ENCODE peak calls at places on chromosomes 1 and 21, in four cellular contexts. One of them, this sample, is unnamed. For H3K9me3, the result is how much of the 10 kb centered on the place peaks cover.

GRCh38 chr1:200226268-200226968 is 183.4 kb downstream of the ZNF281 start:
- DNase-seq in GM23248: peak
- DNase-seq in adrenal gland: no peak
- DNase-seq in CD8-positive, alpha-beta memory T cell: peak
- DNase-seq in this sample: no peak

GRCh38 chr1:235450886-235451457 is 53.3 kb downstream of the B3GALNT2 start:
- DNase-seq in CD8-positive, alpha-beta memory T cell: no peak
- DNase-seq in adrenal gland: no peak
- DNase-seq in GM23248: no peak
- DNase-seq in this sample: no peak

GRCh38 chr1:173469656-173470055 is 7.5 kb upstream of the PRDX6 start:
- DNase-seq in CD8-positive, alpha-beta memory T cell: no peak
- DNase-seq in GM23248: no peak
- DNase-seq in adrenal gland: no peak
- DNase-seq in this sample: no peak

GRCh38 chr1:151356668-151357067 is 9.6 kb upstream of the RFX5 start:
- DNase-seq in adrenal gland: no peak
- DNase-seq in CD8-positive, alpha-beta memory T cell: no peak
- DNase-seq in GM23248: no peak
- DNase-seq in this sample: no peak

GRCh38 chr1:79519084-79519760 is 512.7 kb upstream of the ADGRL4 start:
- DNase-seq in CD8-positive, alpha-beta memory T cell: no peak
- DNase-seq in adrenal gland: no peak
- DNase-seq in GM23248: no peak
- DNase-seq in this sample: no peak

GRCh38 chr1:160522622-160523345 is at the start of gene SLAMF6:
- DNase-seq in adrenal gland: no peak
- DNase-seq in CD8-positive, alpha-beta memory T cell: peak
- DNase-seq in GM23248: no peak
- DNase-seq in this sample: no peak

GRCh38 chr1:222754386-222755139 is 17.6 kb downstream of the FAM177B start:
- DNase-seq in adrenal gland: peak
- DNase-seq in GM23248: peak
- DNase-seq in CD8-positive, alpha-beta memory T cell: no peak
- DNase-seq in this sample: peak

GRCh38 chr1:41915786-41916571 is 2.7 kb downstream of the HIVEP3 start:
- DNase-seq in CD8-positive, alpha-beta memory T cell: peak
- DNase-seq in GM23248: no peak
- DNase-seq in adrenal gland: peak
- DNase-seq in this sample: peak

GRCh38 chr1:26999440-26999987 is 6.0 kb downstream of the TRNP1 start:
- DNase-seq in GM23248: peak
- DNase-seq in CD8-positive, alpha-beta memory T cell: no peak
- DNase-seq in adrenal gland: peak
- DNase-seq in this sample: peak

GRCh38 chr1:210251680-210252490 is 19.3 kb downstream of the SERTAD4 start:
- DNase-seq in GM23248: no peak
- DNase-seq in CD8-positive, alpha-beta memory T cell: no peak
- DNase-seq in adrenal gland: no peak
- DNase-seq in this sample: peak

GRCh38 chr21:21156919-21157318 is 158.7 kb downstream of the NCAM2 start:
- DNase-seq in GM23248: peak
- DNase-seq in adrenal gland: no peak
- DNase-seq in CD8-positive, alpha-beta memory T cell: no peak
- DNase-seq in this sample: no peak

GRCh38 chr1:202671388-202671787 is 38.9 kb downstream of the SYT2 start:
- DNase-seq in GM23248: peak
- DNase-seq in CD8-positive, alpha-beta memory T cell: no peak
- DNase-seq in adrenal gland: no peak
- DNase-seq in this sample: no peak

GRCh38 chr1:114607223-114607622 is 25.8 kb upstream of the BCAS2 start:
- DNase-seq in GM23248: no peak
- DNase-seq in adrenal gland: no peak
- DNase-seq in CD8-positive, alpha-beta memory T cell: no peak
- DNase-seq in this sample: no peak

GRCh38 chr1:45767035-45767434 is 16.6 kb upstream of the IPP start:
- DNase-seq in CD8-positive, alpha-beta memory T cell: no peak
- DNase-seq in adrenal gland: no peak
- DNase-seq in GM23248: peak
- DNase-seq in this sample: no peak

GRCh38 chr21:14213164-14213563 is 2.4 kb upstream of the LIPI start:
- DNase-seq in CD8-positive, alpha-beta memory T cell: no peak
- DNase-seq in GM23248: no peak
- DNase-seq in adrenal gland: no peak
- DNase-seq in this sample: no peak

GRCh38 chr1:153400244-153400643 is 9.4 kb upstream of the S100A8 start:
- DNase-seq in adrenal gland: no peak
- DNase-seq in CD8-positive, alpha-beta memory T cell: no peak
- DNase-seq in GM23248: peak
- DNase-seq in this sample: no peak

GRCh38 chr1:44811714-44812151 is 3.4 kb downstream of the BTBD19 start:
- DNase-seq in CD8-positive, alpha-beta memory T cell: no peak
- DNase-seq in adrenal gland: peak
- DNase-seq in GM23248: peak
- DNase-seq in this sample: peak

GRCh38 chr1:244219149-244219548 is 168.1 kb downstream of the ZBTB18 start:
- DNase-seq in CD8-positive, alpha-beta memory T cell: no peak
- DNase-seq in adrenal gland: no peak
- DNase-seq in GM23248: no peak
- DNase-seq in this sample: no peak

GRCh38 chr1:55476445-55477015 is 261.4 kb upstream of the USP24 start:
- DNase-seq in CD8-positive, alpha-beta memory T cell: no peak
- DNase-seq in GM23248: no peak
- DNase-seq in adrenal gland: no peak
- DNase-seq in this sample: no peak

GRCh38 chr1:17875171-17875881 is 120.2 kb downstream of the ACTL8 start:
- DNase-seq in adrenal gland: no peak
- DNase-seq in CD8-positive, alpha-beta memory T cell: no peak
- DNase-seq in GM23248: peak
- DNase-seq in this sample: no peak

GRCh38 chr1:10943991-10944730 is 68.3 kb upstream of the TARDBP start:
- DNase-seq in adrenal gland: no peak
- DNase-seq in GM23248: peak
- DNase-seq in CD8-positive, alpha-beta memory T cell: no peak
- DNase-seq in this sample: no peak

GRCh38 chr21:29656504-29657227 is 283.1 kb downstream of the GRIK1 start:
- DNase-seq in GM23248: peak
- DNase-seq in adrenal gland: no peak
- DNase-seq in CD8-positive, alpha-beta memory T cell: no peak
- DNase-seq in this sample: no peak

GRCh38 chr1:13587256-13588030 is 3.8 kb downstream of the PDPN start:
- DNase-seq in adrenal gland: no peak
- DNase-seq in GM23248: no peak
- DNase-seq in CD8-positive, alpha-beta memory T cell: no peak
- DNase-seq in this sample: no peak

GRCh38 chr1:12179111-12179519 is 12.3 kb downstream of the TNFRSF1B start:
- DNase-seq in GM23248: no peak
- DNase-seq in adrenal gland: no peak
- DNase-seq in CD8-positive, alpha-beta memory T cell: peak
- DNase-seq in this sample: peak

GRCh38 chr1:8874230-8875201 is 4.0 kb downstream of the ENO1 start:
- DNase-seq in adrenal gland: no peak
- DNase-seq in CD8-positive, alpha-beta memory T cell: no peak
- DNase-seq in GM23248: peak
- DNase-seq in this sample: no peak

GRCh38 chr1:166090244-166090643 is 76.6 kb downstream of the FAM78B start:
- DNase-seq in GM23248: no peak
- DNase-seq in CD8-positive, alpha-beta memory T cell: no peak
- DNase-seq in adrenal gland: no peak
- DNase-seq in this sample: no peak

GRCh38 chr1:15213333-15213732 is 33.7 kb upstream of the FHAD1 start:
- DNase-seq in adrenal gland: peak
- DNase-seq in CD8-positive, alpha-beta memory T cell: no peak
- DNase-seq in GM23248: no peak
- DNase-seq in this sample: no peak

GRCh38 chr1:233368106-233368783 is 40.7 kb downstream of the MAP3K21 start:
- DNase-seq in adrenal gland: peak
- DNase-seq in GM23248: peak
- DNase-seq in CD8-positive, alpha-beta memory T cell: no peak
- DNase-seq in this sample: no peak

GRCh38 chr21:32844653-32845443 is 73.3 kb upstream of the PAXBP1 start:
- DNase-seq in CD8-positive, alpha-beta memory T cell: no peak
- DNase-seq in GM23248: peak
- DNase-seq in adrenal gland: peak
- DNase-seq in this sample: no peak

GRCh38 chr1:246988316-246988715 is 19.5 kb downstream of the ZNF695 start:
- DNase-seq in CD8-positive, alpha-beta memory T cell: no peak
- DNase-seq in GM23248: no peak
- DNase-seq in adrenal gland: no peak
- DNase-seq in this sample: no peak

GRCh38 chr1:246987083-246987690 is 20.7 kb downstream of the ZNF695 start:
- DNase-seq in adrenal gland: no peak
- DNase-seq in CD8-positive, alpha-beta memory T cell: no peak
- DNase-seq in GM23248: no peak
- DNase-seq in this sample: no peak

DNA sequence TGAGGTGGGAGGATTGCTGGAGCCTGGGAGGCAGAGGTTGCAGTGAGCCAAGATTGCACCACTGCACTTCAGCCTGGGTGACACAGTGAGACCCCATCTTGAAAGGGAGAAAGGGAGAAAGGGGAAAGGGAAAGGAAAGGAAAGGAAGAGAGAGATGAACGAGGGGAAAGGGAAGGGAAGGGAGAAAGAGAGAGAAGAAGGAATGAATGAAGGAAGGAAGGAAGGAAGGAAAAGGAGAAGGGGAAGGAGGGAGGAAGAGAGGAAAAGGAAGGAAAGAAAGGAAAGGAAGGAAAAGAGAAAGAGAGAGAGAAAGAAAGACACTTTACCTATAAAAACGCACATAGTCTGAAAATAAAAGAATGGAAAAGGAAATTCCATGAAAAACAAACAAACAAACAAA is 18.0 kb downstream of the ZNF695 start:
- DNase-seq in CD8-positive, alpha-beta memory T cell: no peak
- DNase-seq in GM23248: no peak
- DNase-seq in adrenal gland: no peak
- DNase-seq in this sample: no peak
- H3K9me3 ChIP-seq in CD8-positive, alpha-beta memory T cell: under half
- H3K9me3 ChIP-seq in GM23248: under half
- H3K9me3 ChIP-seq in adrenal gland: under half
- H3K9me3 ChIP-seq in this sample: under half

GRCh38 chr1:179129702-179130473 is 48.0 kb downstream of the TOR3A start:
- DNase-seq in adrenal gland: no peak
- DNase-seq in GM23248: peak
- DNase-seq in CD8-positive, alpha-beta memory T cell: peak
- DNase-seq in this sample: no peak
- H3K4me3 ChIP-seq in adrenal gland: no peak
- H3K4me3 ChIP-seq in GM23248: peak
- H3K4me3 ChIP-seq in CD8-positive, alpha-beta memory T cell: peak
- H3K4me3 ChIP-seq in this sample: peak

GRCh38 chr1:170576980-170577379 is 45.0 kb downstream of the GORAB start:
- DNase-seq in CD8-positive, alpha-beta memory T cell: no peak
- DNase-seq in adrenal gland: no peak
- DNase-seq in GM23248: no peak
- DNase-seq in this sample: no peak
- H3K27ac ChIP-seq in CD8-positive, alpha-beta memory T cell: no peak
- H3K27ac ChIP-seq in adrenal gland: no peak
- H3K27ac ChIP-seq in GM23248: no peak
- H3K27ac ChIP-seq in this sample: no peak

DNA sequence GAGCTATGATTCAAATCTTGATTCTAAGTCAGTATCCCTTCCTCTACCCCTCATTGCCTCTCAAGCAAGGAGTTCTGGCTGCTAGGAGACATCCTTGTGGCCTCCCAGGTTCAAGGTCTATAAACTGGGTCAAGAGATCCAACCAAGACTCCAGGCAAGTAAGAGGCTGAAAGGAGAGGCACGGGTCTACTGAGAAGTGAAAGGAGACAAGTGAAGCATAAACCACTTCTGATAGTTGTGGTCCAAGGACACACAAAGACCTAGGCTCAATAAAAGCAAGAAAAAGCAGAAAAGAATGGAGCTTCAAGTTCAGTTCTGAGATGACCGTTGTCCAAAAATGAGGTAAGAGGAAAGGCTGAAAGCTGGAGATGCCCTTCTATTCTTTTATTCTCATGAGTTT is 17.8 kb upstream of the PPP2R5A start:
- DNase-seq in GM23248: no peak
- DNase-seq in adrenal gland: no peak
- DNase-seq in CD8-positive, alpha-beta memory T cell: no peak
- DNase-seq in this sample: no peak
- H3K9me3 ChIP-seq in GM23248: under half
- H3K9me3 ChIP-seq in adrenal gland: under half
- H3K9me3 ChIP-seq in CD8-positive, alpha-beta memory T cell: under half
- H3K9me3 ChIP-seq in this sample: under half

GRCh38 chr1:208239518-208240381 is 4.4 kb downstream of the PLXNA2 start:
- DNase-seq in adrenal gland: no peak
- DNase-seq in CD8-positive, alpha-beta memory T cell: no peak
- DNase-seq in GM23248: no peak
- DNase-seq in this sample: no peak

GRCh38 chr1:208241541-208241940 is 2.6 kb downstream of the PLXNA2 start:
- DNase-seq in GM23248: no peak
- DNase-seq in CD8-positive, alpha-beta memory T cell: no peak
- DNase-seq in adrenal gland: no peak
- DNase-seq in this sample: no peak

GRCh38 chr1:208240698-208241355 is 3.4 kb downstream of the PLXNA2 start:
- DNase-seq in GM23248: no peak
- DNase-seq in CD8-positive, alpha-beta memory T cell: no peak
- DNase-seq in adrenal gland: no peak
- DNase-seq in this sample: no peak

GRCh38 chr1:208237241-208237640 is 6.9 kb downstream of the PLXNA2 start:
- DNase-seq in GM23248: no peak
- DNase-seq in CD8-positive, alpha-beta memory T cell: no peak
- DNase-seq in adrenal gland: no peak
- DNase-seq in this sample: no peak

GRCh38 chr1:208238710-208239517 is 5.3 kb downstream of the PLXNA2 start:
- DNase-seq in adrenal gland: no peak
- DNase-seq in CD8-positive, alpha-beta memory T cell: no peak
- DNase-seq in GM23248: peak
- DNase-seq in this sample: no peak
- H3K4me3 ChIP-seq in adrenal gland: no peak
- H3K4me3 ChIP-seq in CD8-positive, alpha-beta memory T cell: no peak
- H3K4me3 ChIP-seq in GM23248: no peak
- H3K4me3 ChIP-seq in this sample: no peak